ENCODE peak calls at places on chromosomes 12 and 14, in four cellular contexts. N, H, Z and U are unnamed samples.
A peak's percentile ranks its signal among the peaks of the same experiment; 100 is the strongest.

GRCh38 chr12:7075931-7076330 is 15.4 kb downstream of the C1S start:
- DNase-seq in N (no peak), H (no peak), Z (no peak), U (no peak)

GRCh38 chr12:92098594-92099370 is 46.9 kb downstream of the BTG1 start:
- DNase-seq in N (no peak), H (no peak), Z (no peak), U (no peak)

GRCh38 chr14:64388533-64389243 is 535 bp downstream of the MTHFD1 start:
- DNase-seq in N (no peak), H (peak; percentile 47), Z (peak; percentile 38), U (no peak)

GRCh38 chr12:69998011-69998410 is 173.0 kb downstream of the MYRFL start:
- DNase-seq in N (no peak), H (no peak), Z (no peak), U (no peak)

GRCh38 chr12:122909442-122910288 is 13.7 kb upstream of the VPS37B start:
- DNase-seq in N (peak; percentile 26), H (no peak), Z (peak; percentile 78), U (no peak)

GRCh38 chr14:104437703-104438102 is 141.9 kb upstream of the C14orf180 start:
- DNase-seq in N (no peak), H (no peak), Z (no peak), U (peak; percentile 51)

GRCh38 chr12:43107401-43107800 is 444.6 kb downstream of the ADAMTS20 start:
- DNase-seq in N (no peak), H (no peak), Z (no peak), U (no peak)

GRCh38 chr12:67370979-67371378 is 101.8 kb downstream of the CAND1 start:
- DNase-seq in N (no peak), H (no peak), Z (no peak), U (no peak)

GRCh38 chr12:6696690-6697583 is 3.7 kb downstream of the PIANP start:
- DNase-seq in N (no peak), H (no peak), Z (no peak), U (no peak)

GRCh38 chr12:12214635-12215131 is 52.2 kb downstream of the LRP6 start:
- DNase-seq in N (no peak), H (no peak), Z (no peak), U (no peak)

GRCh38 chr14:77122555-77123125 is 19.0 kb downstream of the ZDHHC22 start:
- DNase-seq in N (no peak), H (no peak), Z (peak; percentile 38), U (no peak)

GRCh38 chr12:64085996-64086395 is 136.1 kb downstream of the KICS2 start:
- DNase-seq in N (no peak), H (no peak), Z (no peak), U (no peak)

GRCh38 chr12:85569261-85569660 is 266.9 kb downstream of the RASSF9 start:
- DNase-seq in N (no peak), H (no peak), Z (no peak), U (no peak)

GRCh38 chr14:92729632-92730358 is 18.6 kb downstream of the LGMN start:
- DNase-seq in N (no peak), H (no peak), Z (no peak), U (no peak)

GRCh38 chr12:65720739-65721138 is 103.5 kb upstream of the HMGA2 start:
- DNase-seq in N (no peak), H (no peak), Z (no peak), U (no peak)

GRCh38 chr12:99736760-99737159 is 89.2 kb downstream of the GARIN6 start:
- DNase-seq in N (no peak), H (no peak), Z (no peak), U (no peak)

GRCh38 chr12:54037360-54038259 is 4.8 kb downstream of the HOXC5 start:
- DNase-seq in N (no peak), H (no peak), Z (no peak), U (no peak)

GRCh38 chr12:54035561-54036377 is 2.9 kb downstream of the HOXC5 start:
- DNase-seq in N (no peak), H (no peak), Z (no peak), U (no peak)

GRCh38 chr12:54034784-54035310 is 2.0 kb downstream of the HOXC5 start:
- DNase-seq in N (no peak), H (no peak), Z (no peak), U (no peak)

GRCh38 chr12:54038260-54038759 is 5.5 kb downstream of the HOXC5 start:
- DNase-seq in N (no peak), H (no peak), Z (no peak), U (no peak)

DNA sequence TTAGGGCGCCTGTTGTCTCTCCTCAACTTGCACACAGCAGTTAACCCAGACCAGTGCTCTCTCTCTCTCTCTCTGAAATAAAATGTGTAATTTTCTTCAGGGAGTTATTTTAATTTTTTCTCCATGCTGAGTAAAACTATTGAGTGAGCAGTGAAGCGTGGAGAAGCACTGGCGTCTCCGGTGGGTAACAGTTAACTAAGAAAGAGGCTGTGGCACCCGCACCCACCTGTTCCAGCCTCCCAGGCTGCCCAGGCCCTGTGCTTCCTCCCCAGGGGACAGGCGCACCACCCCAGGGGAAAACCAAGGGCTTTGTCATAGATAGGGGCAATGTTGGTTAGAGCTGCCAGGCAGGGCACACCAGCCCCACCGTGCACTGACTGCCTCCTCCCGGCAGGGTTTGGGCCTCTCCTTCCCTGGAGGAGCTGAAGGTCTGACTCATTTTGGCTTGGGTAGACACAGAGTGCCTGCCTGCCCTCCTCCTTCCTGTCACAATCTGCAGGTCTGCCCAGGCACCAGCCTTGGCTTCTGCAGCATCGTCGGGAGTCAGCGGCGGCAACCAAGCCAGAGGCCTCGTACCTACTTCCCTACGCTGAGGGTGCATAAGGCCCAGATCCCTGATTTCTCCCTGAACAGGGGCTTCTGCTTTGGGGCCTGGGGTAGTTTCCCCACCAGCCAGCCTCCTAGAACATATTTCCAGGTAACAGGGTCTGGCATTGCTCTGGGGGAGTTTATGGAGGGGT is 3.9 kb downstream of the HOXC5 start:
- DNase-seq in N (no peak), H (no peak), Z (peak; percentile 78), U (no peak)
- H3K27me3 ChIP-seq in N (no peaks in the 10 kb centered on the region), H (no peaks in the 10 kb centered on the region), Z (no peaks in the 10 kb centered on the region), U (no peaks in the 10 kb centered on the region)

DNA sequence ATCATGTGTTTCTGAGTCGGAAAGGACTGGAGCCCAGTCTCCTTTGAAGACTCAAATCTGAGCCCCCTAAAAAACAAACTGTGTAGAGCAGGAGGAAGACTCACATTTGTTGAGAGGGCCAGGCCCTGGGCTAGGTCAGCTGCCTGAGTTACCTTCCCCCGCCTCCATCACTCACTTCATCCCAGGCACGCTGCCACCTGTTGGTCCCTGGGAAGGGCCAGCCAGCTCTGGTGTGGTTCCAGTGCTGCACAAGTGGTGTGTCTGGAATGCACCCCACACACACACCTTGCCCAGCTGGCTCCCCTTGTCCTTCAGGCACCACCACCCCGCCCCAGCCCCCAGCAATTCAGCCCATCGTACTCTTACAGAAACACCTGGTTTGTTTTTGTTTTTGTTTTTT is 9.0 kb downstream of the MVK start:
- DNase-seq in N (no peak), H (no peak), Z (no peak), U (no peak)
- H3K27me3 ChIP-seq in N (no peaks in the 10 kb centered on the region), H (no peaks in the 10 kb centered on the region), Z (no peaks in the 10 kb centered on the region), U (no peaks in the 10 kb centered on the region)

GRCh38 chr12:120402217-120402616 is 33.3 kb upstream of the MSI1 start:
- DNase-seq in N (no peak), H (no peak), Z (peak; percentile 44), U (no peak)
- H3K27me3 ChIP-seq in N (no peaks in the 10 kb centered on the region), H (no peaks in the 10 kb centered on the region), Z (no peaks in the 10 kb centered on the region), U (no peaks in the 10 kb centered on the region)

GRCh38 chr12:1533602-1534304 is 60.6 kb downstream of the FBXL14 start:
- DNase-seq in N (no peak), H (no peak), Z (no peak), U (no peak)
- H3K27me3 ChIP-seq in N (no peaks in the 10 kb centered on the region), H (no peaks in the 10 kb centered on the region), Z (peaks cover 21% of the 10 kb centered on the region), U (no peaks in the 10 kb centered on the region)

GRCh38 chr12:132445884-132446471 is 44.0 kb upstream of the FBRSL1 start:
- DNase-seq in N (no peak), H (no peak), Z (peak; percentile 42), U (peak; percentile 27)
- H3K27me3 ChIP-seq in N (no peaks in the 10 kb centered on the region), H (no peaks in the 10 kb centered on the region), Z (peaks cover 6% of the 10 kb centered on the region), U (no peaks in the 10 kb centered on the region)

GRCh38 chr12:102436867-102437266 is 43.5 kb downstream of the IGF1 start:
- DNase-seq in N (no peak), H (no peak), Z (no peak), U (no peak)
- H3K27me3 ChIP-seq in N (no peaks in the 10 kb centered on the region), H (no peaks in the 10 kb centered on the region), Z (no peaks in the 10 kb centered on the region), U (no peaks in the 10 kb centered on the region)

DNA sequence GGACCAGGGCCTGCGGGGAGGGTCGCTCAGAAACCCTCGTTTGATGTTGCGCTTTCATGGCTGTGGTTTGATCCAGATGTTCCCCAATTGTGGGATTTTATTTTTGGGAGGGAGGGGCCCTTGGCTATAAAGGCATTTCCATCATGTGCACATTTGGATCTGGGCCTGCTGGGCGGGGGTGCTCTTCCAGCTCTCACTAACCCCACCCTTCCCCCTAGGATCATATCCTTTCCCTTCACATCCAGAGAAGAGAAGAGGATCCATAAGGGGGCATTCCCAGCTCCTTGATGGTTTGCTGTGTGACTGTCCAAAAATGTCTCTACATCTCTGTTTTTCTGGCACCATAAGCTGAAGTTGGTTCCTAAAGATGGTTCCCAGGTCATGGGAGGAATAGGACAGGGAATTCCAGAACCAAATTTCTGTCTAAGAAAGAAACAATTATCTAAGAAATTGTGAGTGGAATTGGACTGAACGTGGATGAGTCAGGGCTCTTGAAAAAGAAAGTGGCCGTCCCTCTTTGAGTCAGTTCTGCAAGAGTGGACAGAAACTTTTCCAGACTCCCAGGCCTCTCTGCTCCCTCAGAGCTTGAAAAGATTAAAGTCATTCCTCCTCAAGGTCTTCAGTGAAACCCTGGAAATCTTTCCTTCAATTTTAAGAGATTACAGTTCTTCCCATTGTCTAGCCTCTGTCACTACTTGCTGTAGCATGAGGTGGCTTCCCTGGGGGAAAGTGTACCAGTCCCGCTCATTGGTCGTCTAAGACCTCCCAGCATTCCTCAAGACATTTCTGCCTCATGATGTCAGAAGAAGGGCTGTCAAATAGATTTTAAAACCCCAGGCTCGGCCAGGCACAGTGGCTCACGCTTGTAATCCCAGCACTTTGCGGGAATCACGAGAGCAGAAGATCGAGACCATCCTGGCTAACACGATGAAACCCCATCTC is 47.0 kb downstream of the SMUG1 start:
- DNase-seq in N (no peak), H (peak; percentile 62), Z (no peak), U (peak; percentile 77)
- H3K27me3 ChIP-seq in N (no peaks in the 10 kb centered on the region), H (no peaks in the 10 kb centered on the region), Z (no peaks in the 10 kb centered on the region), U (no peaks in the 10 kb centered on the region)